ENCODE peak calls at places on chromosomes 7 and 10, in eight cellular contexts. O, W, P, D, L, I, V and Y are unnamed samples.

GRCh38 chr7:40698214-40698920 is 563.6 kb downstream of the SUGCT start:
- DNase-seq in P (no peak), O (no peak), I (no peak), D (no peak), L (no peak), V (no peak), W (no peak), Y (no peak)

GRCh38 chr10:11793762-11794479 is 29.2 kb upstream of the PROSER2 start:
- DNase-seq in I (no peak), V (peak; percentile 97), D (no peak), O (no peak), P (peak; percentile 72), L (no peak), W (peak; percentile 83), Y (no peak)

GRCh38 chr10:21527634-21528451 is 2.4 kb upstream of the SKIDA1 start:
- DNase-seq in V (peak; percentile 59), O (no peak), I (peak; percentile 34), D (no peak), W (no peak), P (no peak), L (no peak), Y (no peak)

GRCh38 chr7:82057476-82057875 is 287.6 kb upstream of the HGF start:
- DNase-seq in L (no peak), O (no peak), V (no peak), P (no peak), I (no peak), W (no peak), D (no peak), Y (no peak)

GRCh38 chr10:30882281-30882680 is 149.4 kb downstream of the ZNF438 start:
- DNase-seq in W (no peak), V (no peak), L (no peak), O (no peak), D (no peak), I (no peak), P (no peak), Y (no peak)

GRCh38 chr7:92987543-92987942 is 130.2 kb downstream of the SAMD9 start:
- DNase-seq in O (no peak), L (no peak), W (no peak), V (no peak), P (peak; percentile 19), I (no peak), D (no peak), Y (no peak)

GRCh38 chr10:78260141-78260540 is 226.5 kb downstream of the RPS24 start:
- DNase-seq in I (no peak), D (no peak), P (no peak), L (no peak), O (no peak), W (no peak), V (no peak), Y (no peak)

GRCh38 chr7:144036302-144036858 is 12.4 kb upstream of the OR2A5 start:
- DNase-seq in L (no peak), O (no peak), I (no peak), V (no peak), P (no peak), W (no peak), D (no peak), Y (no peak)

GRCh38 chr10:19629559-19629958 is 186.7 kb upstream of the PLXDC2 start:
- DNase-seq in V (peak; percentile 26), D (peak; percentile 73), O (no peak), L (no peak), W (no peak), P (peak; percentile 80), I (no peak), Y (no peak)